ENCODE peak calls at places on chromosomes 13 and 19, in six cellular contexts. H is body of pancreas, G is H9, P is cardiac muscle cell, X is brain microvascular endothelial cell, K is lung. J is an unnamed sample.

GRCh38 chr19:39645800-39646411 is 9.8 kb upstream of the LGALS16 start:
- DNase-seq in K (no peak), G (no peak), P (peak; percentile 55), H (no peak), X (peak; percentile 7), J (no peak)

GRCh38 chr19:15466851-15467733 is 2.7 kb upstream of the RASAL3 start:
- DNase-seq in P (no peak), H (no peak), G (no peak), X (peak; percentile 54), K (no peak), J (no peak)

GRCh38 chr13:81577601-81578000 is 1236.7 kb upstream of the SPRY2 start:
- DNase-seq in X (no peak), H (no peak), P (no peak), G (no peak), K (no peak), J (no peak)

GRCh38 chr19:56132316-56132822 is 8.7 kb upstream of the ZNF444 start:
- DNase-seq in K (peak; percentile 78), G (no peak), P (peak; percentile 72), X (no peak), H (no peak), J (no peak)

GRCh38 chr19:23867895-23868294 is 46.8 kb upstream of the ZNF726 start:
- DNase-seq in X (no peak), G (no peak), P (no peak), K (no peak), H (no peak), J (no peak)

GRCh38 chr13:65943711-65944110 is 1286.4 kb downstream of the PCDH9 start:
- DNase-seq in G (no peak), P (no peak), X (no peak), H (no peak), K (no peak), J (no peak)

GRCh38 chr13:20714563-20715339 is 11.3 kb downstream of the IL17D start:
- DNase-seq in P (no peak), G (no peak), X (peak; percentile 29), K (no peak), H (no peak), J (no peak)

GRCh38 chr13:100040196-100040595 is 48.7 kb upstream of the PCCA start:
- DNase-seq in K (no peak), G (no peak), H (no peak), P (no peak), X (no peak), J (no peak)

GRCh38 chr19:46065486-46065885 is 24.7 kb upstream of the IGFL4 start:
- DNase-seq in P (no peak), H (no peak), G (no peak), K (no peak), X (no peak), J (no peak)

GRCh38 chr13:95858286-95859075 is 181.5 kb downstream of the DNAJC3 start:
- DNase-seq in P (no peak), G (no peak), X (peak; percentile 46), H (no peak), K (no peak), J (no peak)

GRCh38 chr13:44373601-44374347 is at the start of gene SERP2:
- DNase-seq in H (peak; percentile 29), P (peak; percentile 33), X (no peak), G (peak; percentile 90), K (no peak), J (no peak)

GRCh38 chr19:12769689-12770088 is 5.7 kb downstream of the HOOK2 start:
- DNase-seq in H (no peak), G (peak; percentile 93), X (no peak), K (peak; percentile 74), P (peak; percentile 78), J (no peak)

GRCh38 chr13:33015791-33016323 is 366 bp upstream of the KL start:
- DNase-seq in P (peak; percentile 18), X (no peak), H (peak; percentile 18), G (peak; percentile 44), K (no peak), J (no peak)

GRCh38 chr13:27599845-27600553 is 20.3 kb downstream of the LNX2 start:
- DNase-seq in K (no peak), G (no peak), H (peak; percentile 45), P (peak; percentile 47), X (peak; percentile 76), J (no peak)

GRCh38 chr13:22454586-22454985 is 726.2 kb upstream of the SGCG start:
- DNase-seq in H (no peak), G (peak; percentile 56), X (no peak), P (peak; percentile 15), K (no peak), J (no peak)

GRCh38 chr13:32587774-32588165 is 1.5 kb downstream of the PDS5B start:
- DNase-seq in K (no peak), H (no peak), X (peak; percentile 1), G (no peak), P (no peak), J (no peak)

GRCh38 chr19:33064117-33064777 is 441 bp downstream of the RHPN2 start:
- DNase-seq in X (no peak), G (peak; percentile 75), H (peak; percentile 63), P (peak; percentile 53), K (peak; percentile 50), J (no peak)

GRCh38 chr19:39303373-39304184 is 7.4 kb downstream of the IFNL1 start:
- DNase-seq in H (no peak), X (no peak), K (no peak), P (no peak), G (peak; percentile 75), J (no peak)

GRCh38 chr13:100363874-100364273 is 224.7 kb downstream of the GGACT start:
- DNase-seq in K (no peak), G (no peak), H (no peak), X (peak; percentile 24), P (no peak), J (no peak)

GRCh38 chr19:12992729-12993128 is 2.5 kb upstream of the NFIX start:
- DNase-seq in H (no peak), K (no peak), X (no peak), G (no peak), P (no peak), J (no peak)

GRCh38 chr13:67013709-67014108 is 216.4 kb downstream of the PCDH9 start:
- DNase-seq in P (no peak), H (no peak), K (no peak), G (no peak), X (no peak), J (no peak)

GRCh38 chr19:44634785-44635184 is 8.9 kb upstream of the PVR start:
- DNase-seq in P (no peak), H (no peak), G (no peak), X (no peak), K (no peak), J (no peak)

GRCh38 chr19:54421169-54421516 is 5.9 kb downstream of the TTYH1 start:
- DNase-seq in X (no peak), H (no peak), G (no peak), P (no peak), K (no peak), J (no peak)

DNA sequence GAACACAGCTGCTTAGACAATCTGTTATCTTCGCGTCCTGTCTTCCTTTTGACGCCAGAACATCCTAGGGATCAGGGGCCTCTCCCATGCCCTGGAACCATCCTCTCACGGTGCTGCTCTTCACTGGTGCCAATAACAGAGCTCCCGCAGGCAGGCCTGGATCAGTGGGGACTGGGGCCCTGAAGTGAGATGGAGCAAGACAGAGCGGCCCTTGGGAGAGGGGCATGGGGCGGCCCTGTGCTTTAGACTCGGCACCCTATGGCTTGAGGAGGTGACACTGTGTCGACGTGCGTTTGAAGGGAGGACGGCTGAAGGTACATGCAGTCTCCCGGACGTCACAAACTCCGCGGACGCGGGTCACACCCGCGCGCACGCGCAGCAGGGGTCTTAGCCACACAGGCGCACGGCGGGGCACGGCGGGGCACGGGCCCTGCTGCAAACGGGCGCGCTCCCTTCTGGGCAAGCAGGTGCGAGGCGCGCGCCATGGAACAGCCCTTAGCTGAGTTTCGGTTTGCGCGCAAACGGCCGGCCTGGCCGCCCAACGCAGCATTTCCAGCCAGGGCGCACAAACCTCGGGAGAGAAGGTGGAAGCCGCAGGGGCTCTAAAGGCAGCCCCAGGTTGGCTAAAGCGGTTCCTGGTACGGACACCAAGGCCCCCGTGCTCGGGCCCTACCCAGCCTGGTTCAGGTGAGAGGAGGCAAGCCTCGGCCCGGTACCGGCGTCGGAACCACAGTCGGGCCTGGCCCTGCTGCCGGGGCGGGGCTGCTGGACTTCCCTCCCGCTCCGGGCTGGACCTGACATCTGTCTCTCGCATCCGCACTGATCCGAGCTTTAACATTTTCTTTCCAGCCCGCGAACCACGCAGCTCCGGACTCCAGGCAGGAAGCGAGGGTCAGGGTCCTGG is 16.5 kb upstream of the RNF17 start:
- DNase-seq in K (no peak), H (no peak), X (no peak), P (peak; percentile 47), G (peak; percentile 52), J (no peak)
- H3K27me3 ChIP-seq in K (peaks cover 17% of the 10 kb centered on the region), H (no peaks in the 10 kb centered on the region), X (peaks cover 45% of the 10 kb centered on the region), P (peaks cover 86% of the 10 kb centered on the region), G (peaks cover 40% of the 10 kb centered on the region), J (no peaks in the 10 kb centered on the region)

DNA sequence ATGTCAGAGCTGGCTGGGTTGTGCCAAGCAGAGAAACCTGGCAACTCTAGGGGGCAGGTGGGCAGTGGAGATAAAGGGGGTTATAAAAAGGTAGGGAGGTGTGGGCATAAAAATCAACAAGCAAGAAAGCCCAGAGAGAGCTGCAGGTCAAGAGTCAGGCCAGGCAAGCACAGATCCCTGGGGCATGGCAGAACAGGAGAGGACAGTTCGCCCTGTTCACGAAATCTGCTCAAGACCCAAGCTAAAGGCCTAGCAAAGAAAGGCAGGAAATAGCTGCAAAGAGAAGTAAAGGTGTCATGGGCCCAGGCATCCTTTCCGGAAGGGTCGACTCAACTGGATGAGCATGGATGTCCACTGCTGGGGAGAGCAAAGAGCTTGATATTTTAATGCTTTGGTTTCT is 3.4 kb downstream of the MBNL2 start:
- DNase-seq in G (no peak), X (no peak), K (no peak), H (no peak), P (no peak), J (no peak)
- TF ChIP-seq CTCF in G (no peak), X (no peak), K (no peak), H (no peak), P (no peak), J (no peak)

GRCh38 chr13:73997964-73998363 is 136.2 kb downstream of the KLF12 start:
- DNase-seq in G (no peak), P (no peak), H (no peak), X (no peak), K (no peak), J (no peak)
- H3K27ac ChIP-seq in G (no peak overlapping the region), P (peak overlapping the region; percentile 21), H (no peak overlapping the region), X (no peak overlapping the region), K (no peak overlapping the region), J (no peak overlapping the region)

DNA sequence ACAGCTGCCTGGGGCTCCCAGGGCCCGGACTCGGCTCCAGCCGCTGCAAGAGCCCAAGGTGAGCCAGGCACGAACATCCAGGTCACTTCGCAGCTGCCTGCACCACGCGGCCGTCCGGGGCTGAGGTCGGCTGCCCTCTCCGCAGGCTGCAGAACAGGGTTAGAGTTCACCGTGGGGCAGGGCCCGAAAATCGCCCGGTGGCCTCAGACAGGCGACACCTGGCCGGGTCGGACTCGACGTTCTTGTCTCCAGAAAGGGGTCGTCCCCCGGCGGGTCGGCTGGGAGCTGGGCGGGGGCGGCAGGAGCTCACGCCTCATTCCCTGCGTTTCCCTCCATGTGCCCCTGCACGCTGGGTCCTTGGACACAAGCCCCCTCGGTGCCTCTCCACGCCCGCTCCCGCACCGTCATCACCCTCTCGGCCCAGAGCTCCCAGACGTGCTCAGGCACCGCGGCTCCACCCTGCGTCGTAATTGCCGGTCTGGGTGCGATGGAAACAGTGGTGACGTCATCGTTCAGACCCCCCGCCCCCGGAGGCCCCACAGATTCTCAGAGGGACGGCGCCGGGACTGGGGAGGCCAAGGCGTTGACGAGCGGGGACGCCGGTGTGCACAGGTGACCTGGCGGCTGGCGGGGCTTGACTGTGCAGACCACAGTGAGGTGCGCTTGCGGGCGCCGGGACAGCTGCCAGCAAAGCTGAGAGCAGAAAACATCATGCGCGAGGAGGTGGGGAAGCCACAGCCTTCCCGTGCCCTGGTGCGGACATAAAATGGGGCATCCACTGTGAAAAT is 4.0 kb upstream of the GRIN3B start:
- DNase-seq in X (peak; percentile 45), K (no peak), P (no peak), H (peak; percentile 61), G (no peak), J (no peak)
- H3K27me3 ChIP-seq in X (peaks cover 45% of the 10 kb centered on the region), K (peaks cover 5% of the 10 kb centered on the region), P (peaks cover 26% of the 10 kb centered on the region), H (no peaks in the 10 kb centered on the region), G (peaks cover 8% of the 10 kb centered on the region), J (peaks cover 10% of the 10 kb centered on the region)